ENCODE peak calls at places on chromosomes 5 and 9, in four cellular contexts. U is uterus, S is esophagus muscularis mucosa, T is suprapubic skin. R is an unnamed sample. For H3K4me1, the result is how much of the 10 kb centered on the place peaks cover.

GRCh38 chr5:116360008-116360853 is 214.4 kb downstream of the SEMA6A start:
- DNase-seq in S (peak), T (no peak), U (peak), R (peak)

GRCh38 chr9:116073826-116074225 is 79.8 kb upstream of the PAPPA start:
- DNase-seq in S (no peak), T (no peak), U (peak), R (no peak)

GRCh38 chr5:168768172-168768571 is 189.0 kb upstream of the PANK3 start:
- DNase-seq in S (no peak), T (no peak), U (no peak), R (no peak)

GRCh38 chr9:23153058-23153457 is 673.0 kb downstream of the ELAVL2 start:
- DNase-seq in U (no peak), S (no peak), T (no peak), R (no peak)

GRCh38 chr9:73437758-73438157 is 286.1 kb downstream of the ANXA1 start:
- DNase-seq in U (no peak), S (no peak), T (no peak), R (no peak)

GRCh38 chr5:156500755-156501154 is 173.8 kb downstream of the SGCD start:
- DNase-seq in T (no peak), S (no peak), U (no peak), R (no peak)

GRCh38 chr5:62593331-62593730 is 14.7 kb downstream of the LRRC70 start:
- DNase-seq in U (no peak), S (no peak), T (no peak), R (no peak)

GRCh38 chr5:57816108-57816507 is 333.5 kb upstream of the ACTBL2 start:
- DNase-seq in S (no peak), U (no peak), T (no peak), R (no peak)

GRCh38 chr9:133585481-133586367 is 23.5 kb downstream of the FAM163B start:
- DNase-seq in T (no peak), U (no peak), S (no peak), R (no peak)

GRCh38 chr5:1905108-1905507 is 22.4 kb upstream of the IRX4 start:
- DNase-seq in U (no peak), T (no peak), S (no peak), R (no peak)

GRCh38 chr5:170475269-170476000 is 28.4 kb upstream of the KCNIP1 start:
- DNase-seq in S (peak), U (no peak), T (no peak), R (no peak)

GRCh38 chr5:148993283-148993936 is 69.5 kb downstream of the SH3TC2 start:
- DNase-seq in U (no peak), T (no peak), S (no peak), R (no peak)

GRCh38 chr5:139638736-139639618 is 9.2 kb upstream of the CXXC5 start:
- DNase-seq in S (peak), U (no peak), T (no peak), R (peak)

GRCh38 chr5:139641116-139642080 is 6.8 kb upstream of the CXXC5 start:
- DNase-seq in S (no peak), U (no peak), T (no peak), R (peak)

GRCh38 chr5:139638090-139638735 is 9.9 kb upstream of the CXXC5 start:
- DNase-seq in T (no peak), U (peak), S (peak), R (peak)

GRCh38 chr5:139640432-139641115 is 7.6 kb upstream of the CXXC5 start:
- DNase-seq in T (no peak), U (no peak), S (no peak), R (peak)

DNA sequence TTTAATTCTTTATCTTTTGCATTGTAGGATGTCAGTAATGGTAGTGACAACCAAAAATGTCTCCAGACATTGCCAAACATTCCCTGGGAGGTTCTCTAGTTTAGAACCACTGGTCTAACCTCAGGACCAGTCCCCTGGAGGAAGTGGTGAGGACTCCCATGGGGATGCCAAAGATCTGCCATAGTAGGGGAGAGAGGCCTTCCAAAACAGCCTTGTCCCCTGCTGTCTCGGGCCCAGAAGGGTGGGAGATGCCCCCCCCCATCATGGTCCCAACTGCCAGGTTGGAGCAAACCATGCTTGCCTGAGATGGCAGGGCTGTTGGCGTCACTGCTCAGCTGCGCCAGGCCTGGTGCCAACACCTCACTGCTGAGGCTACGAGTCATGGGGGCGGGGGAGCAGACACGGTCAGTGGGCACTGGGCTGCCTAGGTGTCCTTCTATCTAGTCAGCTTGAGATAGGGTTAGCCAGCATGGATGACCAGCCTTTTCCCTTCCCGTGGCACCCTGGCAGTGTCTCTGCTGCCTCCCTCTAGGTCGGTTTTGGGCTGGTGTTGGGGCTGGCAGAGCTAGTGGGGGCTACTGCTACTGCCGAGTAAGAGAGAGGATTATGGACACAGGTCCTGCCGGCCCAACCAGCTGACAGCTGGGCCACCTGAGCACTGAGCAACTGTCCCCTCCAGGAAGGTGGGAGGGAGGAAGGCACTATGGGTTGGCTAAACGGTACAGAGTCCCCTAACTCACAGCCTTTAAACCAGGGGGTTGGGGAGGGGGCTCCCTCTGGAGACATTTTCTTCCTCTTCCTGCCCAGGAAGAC is 8.3 kb upstream of the CXXC5 start:
- DNase-seq in T (no peak), U (no peak), S (no peak), R (peak)
- H3K4me1 ChIP-seq in T (half or more), U (under half), S (under half), R (under half)

GRCh38 chr5:134877159-134877558 is 3.0 kb downstream of the TXNDC15 start:
- DNase-seq in U (no peak), T (no peak), S (no peak), R (no peak)
- TF ChIP-seq POLR2A in U (no peak), T (no peak), S (no peak), R (no peak)

DNA sequence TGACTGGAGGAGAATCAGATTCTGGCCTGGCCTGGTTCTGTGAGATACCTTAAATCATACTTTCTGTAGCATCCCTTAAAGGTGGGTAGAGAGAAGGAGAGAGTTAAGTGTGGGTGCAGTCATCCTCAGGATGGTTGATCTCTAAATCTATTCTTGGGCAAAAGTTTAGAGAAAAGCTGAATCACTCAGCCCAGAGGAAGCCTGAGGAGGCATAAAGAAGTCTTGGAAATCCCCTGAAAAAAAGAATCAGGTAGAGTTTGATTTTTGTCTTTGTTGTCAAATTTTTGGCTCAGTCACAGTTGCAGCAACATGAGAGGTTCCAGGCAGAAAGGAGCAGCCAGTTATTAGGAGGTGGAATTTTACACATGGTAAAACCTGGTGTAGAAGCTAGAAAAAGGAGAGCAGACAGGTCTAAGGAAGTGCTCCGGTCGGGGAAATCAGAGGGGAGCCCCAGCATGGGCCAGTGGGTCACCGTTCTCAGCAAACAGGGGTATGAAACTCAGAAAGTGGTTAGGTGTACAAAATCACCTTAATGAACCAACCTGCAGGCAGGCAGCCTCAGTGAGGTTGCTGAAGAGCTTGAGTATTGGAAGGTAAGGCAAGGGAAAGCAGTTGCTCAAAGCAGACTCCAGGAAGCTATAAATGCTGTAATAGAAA is 116.2 kb upstream of the CNTLN start:
- DNase-seq in S (no peak), U (no peak), T (no peak), R (no peak)
- H3K27ac ChIP-seq in S (peak), U (no peak), T (peak), R (no peak)

GRCh38 chr5:33361781-33362180 is 79.0 kb upstream of the TARS1 start:
- DNase-seq in T (no peak), S (no peak), U (no peak), R (no peak)

GRCh38 chr5:33367396-33367795 is 73.4 kb upstream of the TARS1 start:
- DNase-seq in U (no peak), S (no peak), T (no peak), R (no peak)

GRCh38 chr5:33364406-33364805 is 76.4 kb upstream of the TARS1 start:
- DNase-seq in U (no peak), S (no peak), T (no peak), R (no peak)

GRCh38 chr5:33362915-33363314 is 77.8 kb upstream of the TARS1 start:
- DNase-seq in T (no peak), U (peak), S (no peak), R (peak)

DNA sequence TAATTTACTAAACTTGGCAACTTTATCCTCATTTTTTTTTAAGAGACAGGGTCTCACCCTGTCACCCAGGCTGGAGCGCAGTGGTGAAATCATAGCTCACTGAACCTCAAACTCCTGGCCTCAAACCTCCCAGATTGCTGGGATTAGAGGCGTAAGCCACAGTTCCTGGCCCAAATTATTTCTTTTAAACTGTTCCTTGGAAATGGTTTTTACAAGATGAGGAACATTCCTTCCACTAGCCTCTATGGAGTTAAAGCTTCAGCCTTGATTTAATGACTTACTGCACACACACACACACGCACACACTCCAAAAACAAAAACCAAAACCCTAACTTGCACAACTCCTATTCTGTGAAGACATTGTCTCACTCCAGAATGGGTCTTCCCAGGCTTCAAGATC is 77.2 kb upstream of the TARS1 start:
- DNase-seq in S (no peak), U (peak), T (no peak), R (no peak)
- H3K4me1 ChIP-seq in S (under half), U (under half), T (under half), R (under half)

GRCh38 chr9:124414612-124415011 is 630 bp downstream of the PSMB7 start:
- DNase-seq in U (no peak), S (no peak), T (no peak), R (peak)

GRCh38 chr9:124411514-124412227 is 3.6 kb downstream of the PSMB7 start:
- DNase-seq in T (no peak), S (no peak), U (no peak), R (no peak)

GRCh38 chr9:124415852-124416484 is 726 bp upstream of the PSMB7 start:
- DNase-seq in S (no peak), T (no peak), U (no peak), R (peak)

GRCh38 chr9:124412228-124412575 is 3.0 kb downstream of the PSMB7 start:
- DNase-seq in U (no peak), S (no peak), T (no peak), R (no peak)

DNA sequence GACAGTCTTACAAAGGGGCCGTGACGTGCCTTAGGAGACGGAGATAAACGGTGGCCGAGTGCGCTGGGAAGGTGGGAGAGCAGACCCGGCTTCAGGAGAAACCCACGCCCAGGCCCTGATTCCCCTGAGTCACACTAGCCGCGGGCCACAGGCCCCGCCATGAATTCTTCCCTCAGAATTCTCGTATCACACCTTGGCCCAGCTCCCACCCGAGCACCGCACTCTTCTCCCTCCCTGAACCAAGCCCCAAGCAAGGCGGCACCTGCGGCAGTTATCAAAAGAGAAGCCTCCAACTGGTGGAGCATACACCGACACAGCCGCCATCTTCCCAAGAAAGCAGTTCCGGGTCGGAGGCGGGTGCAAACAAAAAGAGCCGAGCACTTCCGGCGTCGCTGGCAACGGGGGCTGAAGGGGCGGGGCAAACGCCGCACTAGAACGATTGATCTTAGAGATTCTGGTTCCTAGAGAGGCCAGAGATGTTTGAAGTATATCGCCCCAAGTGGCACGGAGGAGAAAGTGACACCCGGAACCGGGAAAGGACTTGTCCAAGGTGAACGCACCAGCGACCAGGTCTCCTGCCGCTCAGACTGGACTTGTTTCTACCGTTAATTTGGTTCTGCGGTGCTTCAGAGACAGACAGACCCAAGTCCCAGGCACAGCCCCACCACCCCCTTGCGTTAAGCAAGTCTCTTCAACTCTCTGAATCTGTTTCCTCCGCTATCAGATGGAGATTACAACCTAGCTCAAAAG is at the start of gene PSMB7:
- DNase-seq in T (peak), U (peak), S (peak), R (peak)
- TF ChIP-seq POLR2A in T (peak), U (peak), S (peak), R (peak)

DNA sequence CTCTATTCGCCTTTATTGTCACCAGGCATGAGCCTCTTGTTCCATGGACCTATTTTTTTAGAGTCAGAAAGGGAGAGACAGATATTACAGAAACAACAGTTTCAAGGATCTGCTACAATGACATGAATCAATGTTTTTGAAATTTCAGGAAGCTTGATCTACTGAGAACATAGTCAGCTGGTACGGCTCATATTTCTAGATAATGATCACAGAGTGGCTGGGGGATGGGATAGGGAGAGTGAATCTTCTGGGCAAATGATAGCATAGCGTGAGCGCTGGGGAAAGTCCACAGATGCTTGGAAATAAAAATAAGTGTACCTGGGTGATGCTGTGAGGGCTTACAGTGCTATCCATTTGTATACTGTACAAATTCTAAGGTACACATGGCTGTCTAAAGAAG is 340.4 kb downstream of the EBF1 start:
- DNase-seq in U (no peak), T (no peak), S (no peak), R (no peak)
- H3K27ac ChIP-seq in U (peak), T (no peak), S (no peak), R (peak)

DNA sequence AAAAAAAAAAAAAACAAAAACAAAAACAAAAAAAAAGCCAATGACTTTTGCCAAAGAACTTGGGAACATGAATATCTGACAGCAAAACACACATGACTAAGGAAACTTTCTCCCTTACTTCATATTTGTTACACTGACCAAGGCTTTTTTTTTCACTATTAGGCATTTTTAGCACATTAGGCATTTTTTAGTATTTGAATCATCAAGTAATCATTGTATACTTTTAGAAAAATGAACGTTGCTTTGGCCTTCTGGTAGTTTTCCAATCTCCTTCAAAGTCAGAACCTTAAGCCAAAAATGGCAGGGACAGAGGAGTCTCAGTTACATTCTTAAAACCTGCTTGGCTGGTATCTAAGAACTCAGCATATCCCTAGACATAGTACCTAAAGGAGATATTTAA is 19.3 kb downstream of the NREP start:
- DNase-seq in T (no peak), S (no peak), U (no peak), R (no peak)
- H3K4me1 ChIP-seq in T (under half), S (half or more), U (under half), R (under half)

GRCh38 chr5:78509884-78510769 is 138.4 kb downstream of the LHFPL2 start:
- DNase-seq in S (no peak), U (peak), T (peak), R (peak)
- TF ChIP-seq POLR2A in S (no peak), U (no peak), T (no peak), R (peak)

GRCh38 chr5:35826056-35826455 is 30.6 kb upstream of the IL7R start:
- DNase-seq in S (no peak), T (no peak), U (no peak), R (no peak)

GRCh38 chr5:35828092-35828598 is 28.5 kb upstream of the IL7R start:
- DNase-seq in T (no peak), S (no peak), U (no peak), R (no peak)

GRCh38 chr5:35822541-35822940 is 34.1 kb upstream of the IL7R start:
- DNase-seq in U (no peak), S (no peak), T (no peak), R (no peak)

GRCh38 chr5:35823347-35823875 is 33.3 kb upstream of the IL7R start:
- DNase-seq in S (no peak), T (no peak), U (no peak), R (no peak)

DNA sequence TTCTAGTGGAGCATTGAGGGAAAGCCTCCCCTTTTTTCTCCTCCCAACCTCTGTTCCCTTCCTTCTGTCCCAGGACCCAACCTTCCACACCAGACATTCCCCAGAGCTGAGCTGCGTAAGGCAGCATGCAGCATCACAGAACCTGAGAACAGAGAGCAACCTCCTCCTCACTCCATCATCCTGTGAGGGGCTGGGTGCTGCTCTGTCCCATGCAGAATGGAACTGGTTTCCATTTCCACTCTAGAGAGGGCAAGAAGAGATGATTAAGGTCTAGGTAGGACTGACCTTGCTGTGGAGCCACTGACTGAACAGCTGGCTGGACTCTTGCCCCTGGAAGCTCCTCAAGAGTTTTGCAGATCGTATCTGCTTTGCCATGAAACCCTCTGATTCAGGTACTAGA is 30.1 kb upstream of the IL7R start:
- DNase-seq in S (no peak), U (no peak), T (no peak), R (no peak)
- H3K27ac ChIP-seq in S (no peak), U (no peak), T (no peak), R (no peak)

GRCh38 chr5:147482426-147483196 is 27.3 kb downstream of the DPYSL3 start:
- DNase-seq in U (no peak), T (no peak), S (no peak), R (no peak)

GRCh38 chr5:147481376-147481775 is 28.5 kb downstream of the DPYSL3 start:
- DNase-seq in S (no peak), U (no peak), T (no peak), R (no peak)

GRCh38 chr5:147481857-147482256 is 28.0 kb downstream of the DPYSL3 start:
- DNase-seq in U (no peak), T (no peak), S (no peak), R (no peak)

GRCh38 chr5:147479949-147480348 is 29.9 kb downstream of the DPYSL3 start:
- DNase-seq in T (no peak), U (no peak), S (peak), R (no peak)

DNA sequence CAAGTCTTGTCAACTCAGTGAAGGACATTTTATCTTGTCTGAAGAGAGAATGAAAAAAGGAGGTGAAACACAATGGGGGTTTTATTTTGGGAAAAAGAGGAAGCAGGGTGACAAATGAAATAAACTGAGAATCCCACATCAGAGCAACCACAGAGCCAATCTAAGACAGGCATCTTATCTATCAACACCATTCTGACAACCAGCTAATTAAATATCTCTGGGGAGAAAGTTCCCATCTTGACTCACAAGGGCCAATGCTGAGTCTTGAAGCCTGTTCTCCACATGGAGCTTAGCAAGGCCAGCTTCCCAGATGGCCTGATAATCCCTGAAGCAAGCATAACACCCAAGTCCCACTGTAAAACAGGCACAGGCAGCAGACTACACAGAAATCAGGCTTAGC is 30.4 kb downstream of the DPYSL3 start:
- DNase-seq in T (no peak), U (no peak), S (peak), R (no peak)
- H3K4me1 ChIP-seq in T (under half), U (under half), S (under half), R (under half)